ENCODE peak calls at places on chromosome 10, in four cellular contexts. One of them, this sample, is unnamed. For H3K4me1 and H3K36me3, the result is how much of the 10 kb centered on the place peaks cover.

GRCh38 chr10:11663763-11664555 is 52.5 kb upstream of the USP6NL start:
- DNase-seq in mucosa of descending colon: peak
- DNase-seq in ascending aorta: no peak
- DNase-seq in suprapubic skin: no peak
- DNase-seq in this sample: no peak

GRCh38 chr10:116765549-116766162 is 23.3 kb upstream of the HSPA12A start:
- DNase-seq in suprapubic skin: peak
- DNase-seq in mucosa of descending colon: peak
- DNase-seq in ascending aorta: no peak
- DNase-seq in this sample: peak

GRCh38 chr10:26780793-26781601 is 79.8 kb downstream of the ABI1 start:
- DNase-seq in suprapubic skin: no peak
- DNase-seq in ascending aorta: no peak
- DNase-seq in mucosa of descending colon: no peak
- DNase-seq in this sample: no peak

GRCh38 chr10:119020627-119020946 is 8.9 kb upstream of the NANOS1 start:
- DNase-seq in mucosa of descending colon: no peak
- DNase-seq in ascending aorta: no peak
- DNase-seq in suprapubic skin: no peak
- DNase-seq in this sample: no peak

GRCh38 chr10:21184216-21184615 is 287.1 kb upstream of the NEBL start:
- DNase-seq in ascending aorta: no peak
- DNase-seq in suprapubic skin: no peak
- DNase-seq in mucosa of descending colon: no peak
- DNase-seq in this sample: no peak

GRCh38 chr10:22246680-22247391 is 29.0 kb upstream of the EBLN1 start:
- DNase-seq in ascending aorta: no peak
- DNase-seq in mucosa of descending colon: no peak
- DNase-seq in suprapubic skin: no peak
- DNase-seq in this sample: no peak

GRCh38 chr10:132850896-132851295 is 64.9 kb upstream of the NKX6-2 start:
- DNase-seq in ascending aorta: peak
- DNase-seq in mucosa of descending colon: no peak
- DNase-seq in suprapubic skin: peak
- DNase-seq in this sample: no peak

GRCh38 chr10:110947061-110947595 is 27.7 kb downstream of the SHOC2 start:
- DNase-seq in ascending aorta: no peak
- DNase-seq in mucosa of descending colon: no peak
- DNase-seq in suprapubic skin: no peak
- DNase-seq in this sample: no peak

GRCh38 chr10:127398140-127398966 is 150.8 kb upstream of the NPS start:
- DNase-seq in mucosa of descending colon: no peak
- DNase-seq in suprapubic skin: no peak
- DNase-seq in ascending aorta: no peak
- DNase-seq in this sample: no peak

GRCh38 chr10:31490858-31491504 is 172.0 kb downstream of the ZEB1 start:
- DNase-seq in mucosa of descending colon: no peak
- DNase-seq in ascending aorta: no peak
- DNase-seq in suprapubic skin: no peak
- DNase-seq in this sample: peak

GRCh38 chr10:72126184-72126871 is 38.0 kb upstream of the SPOCK2 start:
- DNase-seq in suprapubic skin: no peak
- DNase-seq in mucosa of descending colon: no peak
- DNase-seq in ascending aorta: no peak
- DNase-seq in this sample: no peak

GRCh38 chr10:101829561-101830315 is 11.5 kb upstream of the OGA start:
- DNase-seq in ascending aorta: no peak
- DNase-seq in mucosa of descending colon: peak
- DNase-seq in suprapubic skin: peak
- DNase-seq in this sample: peak

GRCh38 chr10:104559935-104560334 is 81.2 kb upstream of the SORCS3 start:
- DNase-seq in suprapubic skin: no peak
- DNase-seq in ascending aorta: no peak
- DNase-seq in mucosa of descending colon: no peak
- DNase-seq in this sample: no peak

DNA sequence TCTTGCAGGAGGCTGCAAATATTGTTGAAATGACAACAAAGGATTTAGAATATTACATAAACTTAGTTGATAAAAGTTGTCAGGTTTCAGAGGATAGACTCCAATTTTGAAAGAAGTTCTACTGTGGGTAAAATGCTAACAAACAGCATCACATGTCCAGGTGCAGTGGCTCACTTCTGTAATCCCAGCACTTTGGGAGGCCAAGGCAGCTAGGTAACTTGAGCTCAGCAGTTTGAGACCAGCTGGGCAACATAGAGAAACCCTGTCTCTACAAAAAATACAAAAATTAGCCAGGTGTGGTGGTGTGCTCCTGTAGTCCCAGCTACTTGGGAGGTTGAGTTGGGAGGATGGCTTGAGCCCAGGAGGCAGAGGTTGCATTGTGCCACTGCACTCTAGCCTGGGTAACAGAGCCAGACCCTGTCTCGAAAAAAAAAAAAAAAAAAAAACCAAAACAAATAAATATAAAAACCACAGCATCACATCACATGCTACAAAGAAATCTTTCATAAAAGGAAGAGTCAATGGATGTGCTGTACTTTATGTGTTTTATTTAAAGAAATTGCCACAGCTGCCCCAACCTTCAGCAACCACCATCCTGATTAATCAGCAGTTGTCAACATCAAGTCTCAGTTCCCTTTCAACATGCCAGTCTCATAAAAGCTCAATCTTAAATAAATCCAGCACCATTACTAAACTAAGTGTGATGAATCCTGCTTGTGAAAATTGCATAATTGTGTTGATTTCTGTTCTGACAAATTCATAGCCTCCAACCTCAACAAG is 83.2 kb upstream of the MBL2 start:
- DNase-seq in ascending aorta: no peak
- DNase-seq in suprapubic skin: no peak
- DNase-seq in mucosa of descending colon: no peak
- DNase-seq in this sample: no peak
- H3K4me1 ChIP-seq in ascending aorta: under half
- H3K4me1 ChIP-seq in suprapubic skin: under half
- H3K4me1 ChIP-seq in mucosa of descending colon: under half
- H3K4me1 ChIP-seq in this sample: under half

DNA sequence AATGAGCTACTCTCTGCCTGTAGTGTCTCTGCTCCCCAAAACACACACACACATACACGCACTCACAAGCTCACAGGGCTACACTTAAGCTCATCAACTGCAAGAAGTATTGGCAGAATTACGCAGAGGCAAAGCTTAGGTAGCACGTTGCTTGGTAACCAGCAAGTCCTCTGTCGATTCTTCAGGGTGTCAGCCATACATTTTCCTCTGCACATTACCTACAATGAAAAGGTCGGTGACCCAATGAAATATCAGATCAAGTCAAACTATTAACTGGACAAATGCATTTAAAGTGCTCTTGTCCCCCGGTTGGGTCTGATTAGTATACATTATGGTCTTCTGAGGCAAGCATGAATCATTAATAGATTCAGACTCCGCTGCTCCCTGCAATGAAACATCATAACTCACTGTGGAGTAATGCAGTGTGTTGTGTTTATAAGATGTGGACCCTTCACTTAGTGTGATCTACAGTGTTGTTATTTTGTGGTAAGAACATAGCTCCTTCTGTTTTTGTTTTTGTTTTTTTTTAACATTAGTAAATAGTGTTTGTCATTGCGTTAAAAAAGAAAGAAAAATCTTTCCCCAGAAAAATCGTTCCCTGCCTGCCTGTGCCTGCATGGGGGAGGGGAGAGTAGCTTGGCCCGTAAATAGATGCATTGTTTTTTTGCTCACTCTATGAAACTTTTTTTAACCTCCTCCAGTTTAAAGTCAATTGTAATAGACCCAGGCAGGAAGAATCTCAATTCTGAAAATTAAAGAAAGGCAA is 325.5 kb downstream of the SFMBT2 start:
- DNase-seq in suprapubic skin: no peak
- DNase-seq in mucosa of descending colon: no peak
- DNase-seq in ascending aorta: no peak
- DNase-seq in this sample: no peak
- H3K36me3 ChIP-seq in suprapubic skin: under half
- H3K36me3 ChIP-seq in mucosa of descending colon: under half
- H3K36me3 ChIP-seq in ascending aorta: under half
- H3K36me3 ChIP-seq in this sample: under half

DNA sequence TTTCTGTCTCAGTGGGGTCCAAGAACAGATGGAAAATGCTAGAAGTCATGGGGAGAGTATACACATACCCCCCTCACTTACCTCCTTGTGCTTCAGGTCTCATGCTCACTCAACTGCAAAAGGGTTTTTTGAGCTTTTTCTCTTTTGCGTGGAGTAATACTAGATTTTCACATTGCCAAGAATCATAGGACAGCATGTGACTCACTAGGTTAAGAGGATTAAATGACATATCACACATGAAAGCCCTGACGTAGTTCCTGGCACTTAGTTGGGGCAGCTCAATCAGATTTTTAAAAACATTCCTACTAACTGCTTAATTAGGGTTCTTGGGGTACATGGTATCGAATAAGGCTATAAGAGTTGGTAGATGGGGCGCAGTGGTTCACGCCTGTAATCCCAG is 4.5 kb downstream of the PI4K2A start:
- DNase-seq in ascending aorta: no peak
- DNase-seq in mucosa of descending colon: no peak
- DNase-seq in suprapubic skin: no peak
- DNase-seq in this sample: no peak
- H3K4me3 ChIP-seq in ascending aorta: no peak
- H3K4me3 ChIP-seq in mucosa of descending colon: no peak
- H3K4me3 ChIP-seq in suprapubic skin: no peak
- H3K4me3 ChIP-seq in this sample: no peak

GRCh38 chr10:80412521-80412920 is 4.2 kb downstream of the PRXL2A start:
- DNase-seq in suprapubic skin: no peak
- DNase-seq in mucosa of descending colon: no peak
- DNase-seq in ascending aorta: no peak
- DNase-seq in this sample: no peak

GRCh38 chr10:80416401-80417098 is 8.2 kb downstream of the PRXL2A start:
- DNase-seq in ascending aorta: peak
- DNase-seq in mucosa of descending colon: no peak
- DNase-seq in suprapubic skin: no peak
- DNase-seq in this sample: no peak

GRCh38 chr10:80413152-80413996 is 5.0 kb downstream of the PRXL2A start:
- DNase-seq in suprapubic skin: no peak
- DNase-seq in ascending aorta: no peak
- DNase-seq in mucosa of descending colon: no peak
- DNase-seq in this sample: no peak

GRCh38 chr10:80415734-80416281 is 7.5 kb downstream of the PRXL2A start:
- DNase-seq in mucosa of descending colon: no peak
- DNase-seq in ascending aorta: no peak
- DNase-seq in suprapubic skin: no peak
- DNase-seq in this sample: no peak

GRCh38 chr10:80414126-80414898 is 6.0 kb downstream of the PRXL2A start:
- DNase-seq in suprapubic skin: no peak
- DNase-seq in ascending aorta: no peak
- DNase-seq in mucosa of descending colon: no peak
- DNase-seq in this sample: no peak
- H3K4me1 ChIP-seq in suprapubic skin: half or more
- H3K4me1 ChIP-seq in ascending aorta: under half
- H3K4me1 ChIP-seq in mucosa of descending colon: half or more
- H3K4me1 ChIP-seq in this sample: under half

GRCh38 chr10:52583341-52583740 is 189.2 kb downstream of the MBL2 start:
- DNase-seq in ascending aorta: no peak
- DNase-seq in mucosa of descending colon: no peak
- DNase-seq in suprapubic skin: no peak
- DNase-seq in this sample: no peak

GRCh38 chr10:52573347-52573746 is 199.2 kb downstream of the MBL2 start:
- DNase-seq in ascending aorta: no peak
- DNase-seq in suprapubic skin: no peak
- DNase-seq in mucosa of descending colon: no peak
- DNase-seq in this sample: no peak

GRCh38 chr10:52577047-52577446 is 195.5 kb downstream of the MBL2 start:
- DNase-seq in mucosa of descending colon: no peak
- DNase-seq in ascending aorta: no peak
- DNase-seq in suprapubic skin: no peak
- DNase-seq in this sample: no peak

GRCh38 chr10:52578871-52579405 is 193.6 kb downstream of the MBL2 start:
- DNase-seq in ascending aorta: no peak
- DNase-seq in mucosa of descending colon: no peak
- DNase-seq in suprapubic skin: no peak
- DNase-seq in this sample: no peak
- H3K36me3 ChIP-seq in ascending aorta: under half
- H3K36me3 ChIP-seq in mucosa of descending colon: under half
- H3K36me3 ChIP-seq in suprapubic skin: under half
- H3K36me3 ChIP-seq in this sample: under half

GRCh38 chr10:92849576-92850090 is 1.3 kb downstream of the EXOC6 start:
- DNase-seq in mucosa of descending colon: no peak
- DNase-seq in suprapubic skin: no peak
- DNase-seq in ascending aorta: no peak
- DNase-seq in this sample: no peak
- H3K4me3 ChIP-seq in mucosa of descending colon: no peak
- H3K4me3 ChIP-seq in suprapubic skin: peak
- H3K4me3 ChIP-seq in ascending aorta: peak
- H3K4me3 ChIP-seq in this sample: peak

DNA sequence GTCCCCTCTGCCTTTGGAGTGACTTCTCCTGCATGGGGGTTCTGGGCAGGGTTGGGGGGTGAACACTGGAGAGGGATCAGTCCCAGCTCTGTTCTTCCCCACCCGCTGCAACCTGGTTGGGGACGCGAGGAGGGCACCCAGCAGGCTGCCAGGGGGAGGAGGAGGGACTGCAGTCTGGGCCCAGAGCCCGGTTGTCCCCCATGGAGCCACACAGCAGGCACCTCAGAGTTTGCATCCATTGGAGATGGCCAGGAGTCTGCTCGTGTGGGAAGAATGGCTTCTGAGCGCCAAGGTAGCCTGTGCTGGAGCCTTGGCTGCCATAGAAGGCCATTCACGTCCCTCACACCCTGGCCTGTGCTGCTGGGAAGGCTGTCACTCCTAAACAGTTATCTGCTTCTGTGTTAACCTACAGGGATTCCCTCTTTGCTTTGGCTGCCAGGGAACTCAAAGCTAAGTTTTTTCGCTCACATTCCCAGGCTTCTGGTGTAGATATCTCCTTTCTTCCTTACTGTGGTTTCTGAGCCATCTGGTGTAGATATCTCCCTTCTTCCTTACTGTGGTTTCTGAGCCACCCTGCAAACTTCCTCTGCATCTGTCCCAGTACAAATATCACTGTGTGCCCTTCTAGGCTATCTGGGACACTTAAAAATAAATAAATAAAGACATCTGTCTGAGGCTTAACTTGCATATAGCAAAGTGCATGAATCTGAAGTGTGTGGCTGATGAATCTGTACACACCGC is 133.7 kb downstream of the LHPP start:
- DNase-seq in ascending aorta: no peak
- DNase-seq in suprapubic skin: no peak
- DNase-seq in mucosa of descending colon: no peak
- DNase-seq in this sample: no peak
- H3K4me1 ChIP-seq in ascending aorta: under half
- H3K4me1 ChIP-seq in suprapubic skin: under half
- H3K4me1 ChIP-seq in mucosa of descending colon: under half
- H3K4me1 ChIP-seq in this sample: under half

GRCh38 chr10:46001187-46001756 is 29.0 kb downstream of the TIMM23 start:
- DNase-seq in suprapubic skin: no peak
- DNase-seq in mucosa of descending colon: no peak
- DNase-seq in ascending aorta: no peak
- DNase-seq in this sample: no peak
- H3K36me3 ChIP-seq in suprapubic skin: half or more
- H3K36me3 ChIP-seq in mucosa of descending colon: under half
- H3K36me3 ChIP-seq in ascending aorta: half or more
- H3K36me3 ChIP-seq in this sample: under half